ENCODE peak calls at places on chromosomes 12 and 14, in five cellular contexts. I, J, U, D and B are unnamed samples.

GRCh38 chr12:18145924-18146323 is 55.9 kb upstream of the RERGL start:
- DNase-seq in I (no peak), U (no peak), J (no peak), D (no peak), B (no peak)

GRCh38 chr12:98669751-98670150 is 24.7 kb downstream of the APAF1 start:
- DNase-seq in I (no peak), D (peak), J (no peak), U (no peak), B (no peak)

GRCh38 chr14:68977137-68977740 is 1.9 kb downstream of the ACTN1 start:
- DNase-seq in D (no peak), J (no peak), I (no peak), U (no peak), B (no peak)

GRCh38 chr12:10896854-10897253 is 12.5 kb downstream of the TAS2R13 start:
- DNase-seq in I (no peak), J (no peak), D (no peak), U (no peak), B (no peak)

GRCh38 chr14:59268858-59269257 is 80.4 kb downstream of the DAAM1 start:
- DNase-seq in J (no peak), U (no peak), I (no peak), D (no peak), B (no peak)

GRCh38 chr14:106442857-106443256 is 916.5 kb downstream of the TMEM121 start:
- DNase-seq in D (peak), J (no peak), I (no peak), U (no peak), B (peak)

GRCh38 chr14:31936100-31936499 is 141.0 kb upstream of the ARHGAP5 start:
- DNase-seq in J (no peak), I (no peak), U (no peak), D (no peak), B (no peak)

GRCh38 chr12:104295954-104296353 is 7.6 kb upstream of the EID3 start:
- DNase-seq in I (no peak), U (no peak), D (no peak), J (no peak), B (no peak)